ENCODE peak calls at places on chromosomes 7 and 10, in seven cellular contexts. F is dermis blood vessel endothelial cell; H is kidney; G is NCI-H82; K is choroid plexus epithelial cell; Q is activated effector memory CD4-positive, alpha-beta T cell treated with Interleukin-2 at 50 U/mL for 16 hours; I is skeletal muscle cell. X is an unnamed sample.

GRCh38 chr7:107660381-107661080 is at the start of gene SLC26A4:
- DNase-seq in I (no peak), F (peak; percentile 15), Q (no peak), H (no peak), G (peak; percentile 29), K (no peak), X (no peak)

GRCh38 chr10:127999291-127999690 is 92.4 kb downstream of the PTPRE start:
- DNase-seq in H (no peak), G (no peak), I (no peak), Q (no peak), F (no peak), K (no peak), X (no peak)

GRCh38 chr10:67760272-67760671 is 64.3 kb upstream of the CTNNA3 start:
- DNase-seq in F (no peak), K (no peak), H (no peak), I (no peak), G (no peak), Q (no peak), X (no peak)

GRCh38 chr10:31059323-31059722 is 27.7 kb upstream of the ZNF438 start:
- DNase-seq in H (no peak), G (no peak), F (peak; percentile 82), Q (no peak), I (no peak), K (no peak), X (no peak)

GRCh38 chr7:343227-343822 is 53.4 kb downstream of the FOXL3 start:
- DNase-seq in H (no peak), K (no peak), F (no peak), Q (no peak), I (no peak), G (no peak), X (no peak)

GRCh38 chr10:21199501-21199900 is 302.4 kb upstream of the NEBL start:
- DNase-seq in F (no peak), K (no peak), I (no peak), G (no peak), H (no peak), Q (no peak), X (no peak)

GRCh38 chr7:71752171-71752935 is 620.4 kb downstream of the GALNT17 start:
- DNase-seq in I (no peak), Q (no peak), H (peak; percentile 68), K (peak; percentile 10), G (peak; percentile 82), F (peak; percentile 48), X (no peak)

GRCh38 chr10:101850747-101851146 is 7.1 kb upstream of the KCNIP2 start:
- DNase-seq in I (no peak), Q (no peak), K (no peak), F (no peak), G (no peak), H (no peak), X (no peak)

GRCh38 chr7:138979226-138979979 is 1.8 kb downstream of the KIAA1549 start:
- DNase-seq in I (no peak), G (peak; percentile 28), H (no peak), F (peak; percentile 44), K (peak; percentile 52), Q (no peak), X (no peak)

GRCh38 chr7:519429-519973 is at the start of gene PDGFA:
- DNase-seq in Q (no peak), K (peak; percentile 58), H (peak; percentile 88), G (peak; percentile 19), F (peak; percentile 66), I (no peak), X (no peak)

GRCh38 chr10:132714096-132714721 is 71.7 kb downstream of the NKX6-2 start:
- DNase-seq in K (peak; percentile 14), G (no peak), Q (no peak), H (peak; percentile 65), I (no peak), F (peak; percentile 19), X (no peak)

X was measured in CD8-positive, alpha-beta T cell.